ENCODE peak calls at places on chromosomes 13 and 19, in five cellular contexts. H is kidney, K is transverse colon, T is IMR-90, J is psoas muscle. Z is an unnamed sample. For H3K4me1 and H3K36me3, the result is how much of the 10 kb centered on the place peaks cover.

GRCh38 chr19:55097864-55098715 is 19.3 kb downstream of the PPP1R12C start:
- DNase-seq in H (peak), K (no peak), T (no peak), J (no peak), Z (no peak)

GRCh38 chr19:14405758-14406644 is 13.1 kb downstream of the DDX39A start:
- DNase-seq in H (peak), K (peak), T (peak), J (peak), Z (peak)

GRCh38 chr13:83503424-83503823 is 378.9 kb downstream of the SLITRK1 start:
- DNase-seq in H (no peak), K (no peak), T (peak), J (no peak), Z (no peak)

GRCh38 chr19:31319465-31319864 is 29.8 kb downstream of the TSHZ3 start:
- DNase-seq in H (no peak), K (no peak), T (no peak), J (no peak), Z (no peak)

GRCh38 chr13:51230473-51231105 is 8.4 kb downstream of the FAM124A start:
- DNase-seq in H (peak), K (peak), T (peak), J (no peak), Z (no peak)

GRCh38 chr13:30181856-30182651 is 125.3 kb downstream of the KATNAL1 start:
- DNase-seq in H (no peak), K (no peak), T (no peak), J (no peak), Z (no peak)

GRCh38 chr13:50334092-50334778 is 319.0 kb downstream of the KCNRG start:
- DNase-seq in H (no peak), K (no peak), T (no peak), J (no peak), Z (no peak)

GRCh38 chr19:14363203-14364097 is 17.8 kb upstream of the ADGRE5 start:
- DNase-seq in H (peak), K (peak), T (peak), J (peak), Z (peak)

GRCh38 chr13:57813641-57814040 is 182.1 kb downstream of the PCDH17 start:
- DNase-seq in H (no peak), K (no peak), T (no peak), J (no peak), Z (no peak)

GRCh38 chr13:60617863-60618733 is 221.1 kb downstream of the TDRD3 start:
- DNase-seq in H (no peak), K (no peak), T (peak), J (no peak), Z (no peak)

GRCh38 chr19:1844536-1845515 is 3.5 kb downstream of the REXO1 start:
- DNase-seq in H (no peak), K (no peak), T (no peak), J (no peak), Z (no peak)
- H3K4me1 ChIP-seq in H (under half), K (half or more), T (under half), J (half or more), Z (under half)

GRCh38 chr19:57377498-57378146 is 12.0 kb upstream of the ZNF548 start:
- DNase-seq in H (no peak), K (no peak), T (no peak), J (no peak), Z (no peak)
- H3K36me3 ChIP-seq in H (under half), K (under half), T (under half), J (under half), Z (under half)

DNA sequence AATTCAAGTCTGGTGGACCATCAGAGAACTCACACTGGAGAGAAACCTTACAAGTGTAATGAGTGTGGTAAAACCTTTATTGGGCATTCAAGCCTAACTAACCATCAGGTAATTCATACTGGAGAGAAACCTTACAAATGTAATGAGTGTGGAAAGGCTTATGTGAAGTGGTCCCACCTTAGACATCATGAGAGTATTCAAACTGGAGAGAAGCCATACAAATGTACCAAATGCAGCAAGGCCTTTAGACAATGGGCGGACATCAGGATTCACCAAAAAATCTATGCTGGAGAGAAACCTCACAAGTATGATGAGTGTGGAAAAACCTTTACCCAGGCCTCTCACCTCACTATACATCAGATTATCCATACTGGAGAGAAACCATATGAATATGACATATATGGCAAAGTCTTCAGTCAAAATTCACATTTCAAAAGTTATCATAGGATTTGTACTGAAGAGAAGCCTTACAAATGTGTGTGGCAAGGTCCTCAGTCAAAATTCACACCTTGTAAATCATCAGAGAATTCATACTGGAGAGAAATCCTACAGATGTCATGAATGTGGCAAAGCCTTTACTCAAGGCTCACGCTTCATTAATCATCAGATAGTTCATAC is 19.7 kb upstream of the ZNF665 start:
- DNase-seq in H (no peak), K (no peak), T (no peak), J (no peak), Z (no peak)
- H3K4me3 ChIP-seq in H (peak), K (no peak), T (no peak), J (no peak), Z (no peak)

GRCh38 chr19:35304036-35304435 is 12.1 kb downstream of the MAG start:
- DNase-seq in H (no peak), K (no peak), T (no peak), J (no peak), Z (no peak)
- H3K4me1 ChIP-seq in H (under half), K (under half), T (under half), J (under half), Z (under half)

GRCh38 chr19:44112802-44113137 is 429 bp upstream of the ZNF225 start:
- DNase-seq in H (no peak), K (no peak), T (no peak), J (no peak), Z (no peak)

GRCh38 chr19:44113138-44113783 is at the start of gene ZNF225:
- DNase-seq in H (peak), K (peak), T (peak), J (peak), Z (peak)

GRCh38 chr19:44107751-44108150 is 5.4 kb upstream of the ZNF225 start:
- DNase-seq in H (no peak), K (no peak), T (no peak), J (no peak), Z (no peak)

GRCh38 chr19:44111910-44112463 is 1.2 kb upstream of the ZNF225 start:
- DNase-seq in H (no peak), K (no peak), T (peak), J (no peak), Z (peak)

GRCh38 chr19:44109458-44109857 is 3.7 kb upstream of the ZNF225 start:
- DNase-seq in H (no peak), K (no peak), T (no peak), J (no peak), Z (no peak)
- H3K36me3 ChIP-seq in H (under half), K (under half), T (under half), J (under half), Z (under half)

DNA sequence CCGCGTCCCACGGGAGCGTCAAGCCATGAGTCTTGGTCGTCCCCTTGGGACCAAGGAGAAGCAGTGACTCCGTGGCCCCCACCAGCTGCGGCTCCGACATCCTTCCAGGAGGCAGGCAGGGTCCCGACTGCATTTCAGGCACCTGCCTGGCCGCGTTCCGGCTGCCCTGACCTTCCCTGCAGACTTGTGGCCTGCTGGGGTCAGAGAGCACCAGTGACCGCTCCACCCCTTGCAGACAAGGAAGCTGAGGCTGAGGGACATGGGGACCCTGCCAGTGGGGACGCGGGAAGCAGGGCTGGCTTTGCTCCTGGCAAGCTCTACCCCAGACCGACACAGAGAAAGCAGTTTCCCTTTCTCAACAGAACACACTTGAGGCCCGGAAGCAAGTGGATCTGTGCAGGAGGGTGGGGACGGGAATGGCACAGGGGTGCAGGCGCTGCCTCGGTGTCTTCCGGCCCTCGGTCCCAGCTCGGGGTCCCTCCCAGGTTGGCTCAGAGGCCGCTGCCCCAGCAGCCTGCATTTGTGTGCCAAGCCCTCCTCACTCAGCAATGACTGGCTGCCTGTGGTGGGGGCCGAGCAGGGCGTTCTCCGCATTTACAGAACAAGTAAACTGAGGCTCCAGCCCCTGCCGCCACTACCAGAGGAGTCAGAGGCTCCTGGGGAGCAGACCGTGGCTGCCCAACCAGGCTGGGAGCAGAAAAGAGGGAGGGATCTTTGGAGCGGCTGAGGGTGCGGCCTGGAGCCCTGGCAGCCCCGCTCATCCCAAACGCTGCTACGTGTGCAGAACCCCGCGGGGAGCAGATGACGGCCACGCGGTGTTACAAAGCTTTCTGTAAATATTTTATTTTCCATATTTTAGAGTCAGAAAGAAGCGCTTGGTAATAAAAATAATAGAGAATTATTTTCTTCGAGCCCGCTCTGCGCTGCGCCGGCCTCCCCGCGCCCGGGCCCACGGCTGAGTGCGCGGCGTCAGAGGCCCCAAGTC is 43.9 kb downstream of the GAS6 start:
- DNase-seq in H (no peak), K (no peak), T (no peak), J (peak), Z (no peak)
- H3K4me3 ChIP-seq in H (no peak), K (no peak), T (no peak), J (peak), Z (no peak)

GRCh38 chr19:805600-806550 is 8.6 kb downstream of the PTBP1 start:
- DNase-seq in H (peak), K (no peak), T (no peak), J (no peak), Z (no peak)

GRCh38 chr19:805161-805561 is 7.9 kb downstream of the PTBP1 start:
- DNase-seq in H (peak), K (no peak), T (no peak), J (no peak), Z (no peak)

GRCh38 chr19:806815-807421 is 9.7 kb downstream of the PTBP1 start:
- DNase-seq in H (no peak), K (no peak), T (no peak), J (no peak), Z (no peak)

GRCh38 chr19:808176-808741 is 11.0 kb downstream of the PTBP1 start:
- DNase-seq in H (peak), K (no peak), T (no peak), J (no peak), Z (no peak)

DNA sequence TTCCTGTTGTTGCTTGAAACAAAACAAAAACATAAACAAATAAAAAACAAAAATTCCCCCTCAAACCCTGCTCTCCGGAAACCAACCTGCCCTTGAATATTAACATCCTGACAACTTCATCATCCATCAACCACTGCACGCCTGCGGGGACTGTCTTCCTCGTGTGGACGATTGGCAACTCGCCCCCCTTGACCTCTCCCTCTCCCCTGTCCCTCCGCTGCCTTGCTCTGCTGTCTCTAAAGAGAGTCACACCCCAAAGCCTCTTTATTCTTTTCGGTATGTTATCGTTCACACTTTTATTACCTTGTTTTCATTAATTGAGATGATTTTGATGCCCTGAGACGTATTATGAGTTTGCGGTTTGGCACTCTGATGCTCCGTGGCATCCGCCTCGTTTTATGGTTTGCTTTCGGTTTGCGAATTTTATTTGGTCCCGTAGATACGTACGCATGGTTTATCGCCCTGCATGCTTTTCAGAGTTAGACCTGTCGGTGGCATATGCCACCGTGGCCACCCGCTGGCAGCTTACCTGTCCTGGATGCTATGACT is 10.4 kb downstream of the PTBP1 start:
- DNase-seq in H (no peak), K (no peak), T (no peak), J (no peak), Z (no peak)
- H3K4me1 ChIP-seq in H (under half), K (under half), T (under half), J (under half), Z (under half)

DNA sequence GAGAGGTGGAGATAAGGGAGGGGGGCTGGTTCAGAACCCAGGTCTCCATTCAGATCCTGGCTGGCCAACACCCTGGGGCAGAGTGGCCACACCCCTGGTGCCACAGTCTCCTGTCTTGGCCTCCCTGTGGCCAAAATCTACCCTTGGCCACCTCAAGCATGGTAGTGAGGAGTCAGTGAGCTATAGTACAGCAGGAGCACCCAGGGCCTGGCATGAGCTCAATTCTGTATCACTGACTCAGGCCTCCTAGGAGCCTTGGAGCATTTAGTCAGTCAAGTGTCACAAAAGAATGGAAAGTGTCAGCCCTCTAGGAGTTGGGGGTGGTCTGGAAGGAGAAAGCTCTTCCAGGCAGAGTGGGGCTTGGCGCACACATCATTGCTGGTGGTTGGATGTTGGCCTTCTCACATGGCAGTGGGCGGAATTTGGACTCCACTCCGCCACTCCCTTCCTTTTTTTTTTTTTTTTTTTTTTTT is 6.6 kb upstream of the CD79A start:
- DNase-seq in H (peak), K (no peak), T (peak), J (peak), Z (no peak)
- H3K36me3 ChIP-seq in H (under half), K (under half), T (half or more), J (under half), Z (half or more)

GRCh38 chr19:48421548-48421947 is 24.2 kb upstream of the GRWD1 start:
- DNase-seq in H (no peak), K (no peak), T (no peak), J (no peak), Z (no peak)

GRCh38 chr19:48419158-48419920 is 25.9 kb downstream of the GRIN2D start:
- DNase-seq in H (peak), K (peak), T (peak), J (peak), Z (peak)

GRCh38 chr19:48417436-48417835 is 24.0 kb downstream of the GRIN2D start:
- DNase-seq in H (peak), K (no peak), T (no peak), J (no peak), Z (no peak)

GRCh38 chr19:48415869-48416268 is 22.4 kb downstream of the GRIN2D start:
- DNase-seq in H (peak), K (no peak), T (no peak), J (no peak), Z (no peak)

DNA sequence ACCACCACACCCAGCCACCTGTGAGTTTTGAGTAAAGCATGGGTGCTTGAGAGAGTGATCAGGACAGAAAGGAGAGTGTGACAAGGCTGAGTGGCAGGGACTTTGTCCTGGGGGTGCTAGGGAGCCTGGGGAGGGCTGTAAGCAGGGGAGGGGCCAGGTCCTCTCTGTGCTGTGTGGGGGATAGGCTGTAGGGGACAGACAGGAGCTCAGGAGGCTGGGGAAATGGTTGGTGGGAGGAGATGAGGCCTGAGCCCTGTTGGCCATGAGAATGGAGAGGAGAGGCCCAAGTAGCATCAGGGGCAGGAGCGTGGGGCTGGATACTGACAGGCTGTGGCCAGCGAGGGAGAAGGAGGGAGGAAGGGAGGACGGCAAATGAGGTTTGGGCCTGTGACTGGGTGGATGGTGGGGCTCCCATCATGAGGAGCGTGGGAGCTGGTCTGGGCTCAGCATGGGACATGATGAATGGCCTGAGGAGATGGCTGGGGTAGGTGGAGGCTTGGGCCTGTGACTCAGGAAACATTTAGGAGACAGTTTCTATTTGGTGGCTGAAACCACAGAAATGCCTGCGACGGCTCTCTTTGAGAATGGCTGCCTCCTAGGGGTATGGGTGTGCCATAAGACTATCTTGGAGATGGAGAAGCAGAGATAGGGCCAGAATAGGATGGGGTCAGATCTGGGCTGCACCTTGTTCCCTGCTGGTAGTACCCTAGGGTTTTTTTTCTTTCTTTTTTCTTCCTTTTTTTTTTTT is 25.0 kb downstream of the GRIN2D start:
- DNase-seq in H (peak), K (no peak), T (peak), J (no peak), Z (no peak)
- H3K4me3 ChIP-seq in H (no peak), K (no peak), T (no peak), J (peak), Z (no peak)

GRCh38 chr13:110915874-110916670 is 1.2 kb upstream of the ANKRD10 start:
- DNase-seq in H (no peak), K (no peak), T (peak), J (no peak), Z (no peak)

GRCh38 chr13:110916671-110917142 is 1.8 kb upstream of the ANKRD10 start:
- DNase-seq in H (no peak), K (no peak), T (peak), J (no peak), Z (no peak)

GRCh38 chr13:110913911-110914292 is 967 bp downstream of the ANKRD10 start:
- DNase-seq in H (no peak), K (no peak), T (no peak), J (no peak), Z (no peak)

GRCh38 chr13:110914293-110915056 is 394 bp downstream of the ANKRD10 start:
- DNase-seq in H (peak), K (peak), T (peak), J (peak), Z (peak)

GRCh38 chr13:110915057-110915873 is at the start of gene ANKRD10:
- DNase-seq in H (peak), K (peak), T (peak), J (peak), Z (peak)
- H3K4me1 ChIP-seq in H (under half), K (under half), T (under half), J (under half), Z (under half)